ENCODE peak calls at places on chromosomes 12 and 14, in four cellular contexts. One of them, this sample, is unnamed.

GRCh38 chr12:123119808-123120207 is 31.1 kb downstream of the PITPNM2 start:
- DNase-seq in fibroblast of lung: no peak
- DNase-seq in hepatocyte: no peak
- DNase-seq in K562: no peak
- DNase-seq in this sample: peak; percentile 86

GRCh38 chr14:94536836-94537235 is 24.4 kb upstream of the SERPINA4 start:
- DNase-seq in hepatocyte: no peak
- DNase-seq in fibroblast of lung: no peak
- DNase-seq in K562: peak; percentile 2
- DNase-seq in this sample: no peak

GRCh38 chr12:110668480-110669192 is 20.3 kb downstream of the HVCN1 start:
- DNase-seq in fibroblast of lung: no peak
- DNase-seq in K562: no peak
- DNase-seq in hepatocyte: no peak
- DNase-seq in this sample: no peak

GRCh38 chr12:82517808-82518207 is 159.5 kb downstream of the METTL25 start:
- DNase-seq in hepatocyte: no peak
- DNase-seq in K562: no peak
- DNase-seq in fibroblast of lung: no peak
- DNase-seq in this sample: no peak

GRCh38 chr14:63632932-63633514 is 8.6 kb downstream of the WDR89 start:
- DNase-seq in hepatocyte: peak; percentile 24
- DNase-seq in fibroblast of lung: peak; percentile 46
- DNase-seq in K562: peak; percentile 4
- DNase-seq in this sample: peak; percentile 38

GRCh38 chr14:71527807-71528206 is 404.4 kb upstream of the RGS6 start:
- DNase-seq in K562: no peak
- DNase-seq in hepatocyte: no peak
- DNase-seq in fibroblast of lung: no peak
- DNase-seq in this sample: no peak

GRCh38 chr14:75497191-75497590 is 25.1 kb upstream of the BATF start:
- DNase-seq in K562: peak; percentile 18
- DNase-seq in hepatocyte: no peak
- DNase-seq in fibroblast of lung: no peak
- DNase-seq in this sample: no peak

GRCh38 chr12:32515137-32515860 is 115.9 kb downstream of the FGD4 start:
- DNase-seq in hepatocyte: no peak
- DNase-seq in fibroblast of lung: no peak
- DNase-seq in K562: no peak
- DNase-seq in this sample: no peak

GRCh38 chr14:22844221-22845102 is 8.1 kb downstream of the MMP14 start:
- DNase-seq in K562: no peak
- DNase-seq in fibroblast of lung: no peak
- DNase-seq in hepatocyte: no peak
- DNase-seq in this sample: no peak

GRCh38 chr12:93135286-93136239 is 206.5 kb upstream of the EEA1 start:
- DNase-seq in hepatocyte: peak; percentile 53
- DNase-seq in K562: no peak
- DNase-seq in fibroblast of lung: peak; percentile 71
- DNase-seq in this sample: peak; percentile 57

GRCh38 chr14:104119700-104120251 is 18.6 kb upstream of the KIF26A start:
- DNase-seq in K562: no peak
- DNase-seq in hepatocyte: no peak
- DNase-seq in fibroblast of lung: no peak
- DNase-seq in this sample: no peak

GRCh38 chr14:23409966-23410635 is 2.0 kb upstream of the MYH6 start:
- DNase-seq in K562: no peak
- DNase-seq in fibroblast of lung: no peak
- DNase-seq in hepatocyte: no peak
- DNase-seq in this sample: no peak

GRCh38 chr12:41433460-41433859 is 245.3 kb downstream of the PDZRN4 start:
- DNase-seq in fibroblast of lung: no peak
- DNase-seq in hepatocyte: no peak
- DNase-seq in K562: no peak
- DNase-seq in this sample: no peak

GRCh38 chr12:121964813-121965643 is 46.6 kb downstream of the CFAP251 start:
- DNase-seq in fibroblast of lung: peak; percentile 44
- DNase-seq in hepatocyte: no peak
- DNase-seq in K562: no peak
- DNase-seq in this sample: no peak

GRCh38 chr12:100698518-100698917 is 96.1 kb upstream of the ANO4 start:
- DNase-seq in K562: no peak
- DNase-seq in fibroblast of lung: no peak
- DNase-seq in hepatocyte: no peak
- DNase-seq in this sample: no peak

GRCh38 chr12:14408208-14408607 is 42.7 kb downstream of the ATF7IP start:
- DNase-seq in hepatocyte: no peak
- DNase-seq in fibroblast of lung: peak; percentile 71
- DNase-seq in K562: peak; percentile 22
- DNase-seq in this sample: peak; percentile 64

GRCh38 chr14:90538716-90539495 is 142.1 kb downstream of the CALM1 start:
- DNase-seq in fibroblast of lung: no peak
- DNase-seq in hepatocyte: no peak
- DNase-seq in K562: no peak
- DNase-seq in this sample: no peak

GRCh38 chr14:33477752-33478151 is 473.1 kb downstream of the EGLN3 start:
- DNase-seq in K562: no peak
- DNase-seq in hepatocyte: no peak
- DNase-seq in fibroblast of lung: no peak
- DNase-seq in this sample: no peak

GRCh38 chr12:4011597-4011996 is 138.4 kb upstream of the PARP11 start:
- DNase-seq in hepatocyte: peak; percentile 55
- DNase-seq in K562: no peak
- DNase-seq in fibroblast of lung: no peak
- DNase-seq in this sample: no peak

GRCh38 chr12:4005851-4006400 is 132.7 kb upstream of the PARP11 start:
- DNase-seq in fibroblast of lung: no peak
- DNase-seq in hepatocyte: no peak
- DNase-seq in K562: no peak
- DNase-seq in this sample: no peak

GRCh38 chr12:4002601-4003000 is 129.4 kb upstream of the PARP11 start:
- DNase-seq in K562: no peak
- DNase-seq in fibroblast of lung: no peak
- DNase-seq in hepatocyte: no peak
- DNase-seq in this sample: no peak

GRCh38 chr12:4009979-4010704 is 136.9 kb upstream of the PARP11 start:
- DNase-seq in K562: no peak
- DNase-seq in fibroblast of lung: no peak
- DNase-seq in hepatocyte: no peak
- DNase-seq in this sample: no peak

DNA sequence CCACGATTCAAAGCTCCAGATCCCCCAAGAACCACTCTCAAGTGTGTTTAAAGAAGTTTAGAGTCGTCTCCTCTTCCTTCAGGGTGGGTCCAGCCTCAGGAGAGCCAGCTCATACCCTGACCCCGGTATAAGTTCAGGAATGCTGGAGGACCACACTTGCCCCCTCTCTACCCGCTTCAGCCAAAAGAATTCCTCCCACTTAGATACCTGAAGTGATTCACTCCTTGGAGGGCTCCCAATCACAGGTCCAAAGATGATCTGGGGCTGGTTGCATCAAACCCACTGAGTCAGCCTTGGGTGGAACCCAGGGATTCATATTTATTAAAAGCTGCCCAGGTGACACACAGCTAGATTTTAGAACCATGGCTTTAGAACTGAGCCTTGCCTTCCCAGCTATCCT is 133.5 kb upstream of the PARP11 start:
- DNase-seq in K562: no peak
- DNase-seq in hepatocyte: no peak
- DNase-seq in fibroblast of lung: no peak
- DNase-seq in this sample: no peak
- H3K4me1 ChIP-seq in K562: no peaks in the 10 kb centered on the region
- H3K4me1 ChIP-seq in hepatocyte: peaks cover 8% of the 10 kb centered on the region
- H3K4me1 ChIP-seq in fibroblast of lung: no peaks in the 10 kb centered on the region
- H3K4me1 ChIP-seq in this sample: no peaks in the 10 kb centered on the region

DNA sequence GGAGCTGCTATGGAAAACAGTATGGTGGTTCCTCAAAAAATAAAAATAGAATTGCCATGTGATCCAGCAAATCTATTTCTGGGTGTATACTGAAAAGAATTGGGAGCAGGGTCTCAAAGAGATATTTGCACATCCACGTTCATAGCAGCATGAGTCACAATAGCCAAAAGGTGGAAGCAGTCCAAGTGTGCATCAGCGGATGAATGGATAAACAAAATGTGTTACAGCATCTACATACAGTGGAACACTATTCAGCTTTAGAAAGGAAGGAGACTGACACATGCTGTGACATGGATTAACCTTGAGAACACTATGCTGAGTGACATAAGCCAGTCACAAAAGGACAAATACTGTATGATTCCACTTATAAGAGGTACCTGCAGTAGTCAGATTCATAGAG is 17.9 kb upstream of the TBC1D30 start:
- DNase-seq in fibroblast of lung: peak; percentile 78
- DNase-seq in K562: no peak
- DNase-seq in hepatocyte: no peak
- DNase-seq in this sample: no peak
- H2AFZ ChIP-seq in fibroblast of lung: no peak overlapping the region
- H2AFZ ChIP-seq in K562: no peak overlapping the region
- H2AFZ ChIP-seq in hepatocyte: no peak overlapping the region
- H2AFZ ChIP-seq in this sample: no peak overlapping the region

GRCh38 chr12:6768385-6769002 is 2.3 kb downstream of the PTMS start:
- DNase-seq in K562: no peak
- DNase-seq in hepatocyte: no peak
- DNase-seq in fibroblast of lung: no peak
- DNase-seq in this sample: no peak
- H3K4me1 ChIP-seq in K562: peaks cover 23% of the 10 kb centered on the region
- H3K4me1 ChIP-seq in hepatocyte: peaks cover 35% of the 10 kb centered on the region
- H3K4me1 ChIP-seq in fibroblast of lung: peaks cover 27% of the 10 kb centered on the region
- H3K4me1 ChIP-seq in this sample: peaks cover 15% of the 10 kb centered on the region

DNA sequence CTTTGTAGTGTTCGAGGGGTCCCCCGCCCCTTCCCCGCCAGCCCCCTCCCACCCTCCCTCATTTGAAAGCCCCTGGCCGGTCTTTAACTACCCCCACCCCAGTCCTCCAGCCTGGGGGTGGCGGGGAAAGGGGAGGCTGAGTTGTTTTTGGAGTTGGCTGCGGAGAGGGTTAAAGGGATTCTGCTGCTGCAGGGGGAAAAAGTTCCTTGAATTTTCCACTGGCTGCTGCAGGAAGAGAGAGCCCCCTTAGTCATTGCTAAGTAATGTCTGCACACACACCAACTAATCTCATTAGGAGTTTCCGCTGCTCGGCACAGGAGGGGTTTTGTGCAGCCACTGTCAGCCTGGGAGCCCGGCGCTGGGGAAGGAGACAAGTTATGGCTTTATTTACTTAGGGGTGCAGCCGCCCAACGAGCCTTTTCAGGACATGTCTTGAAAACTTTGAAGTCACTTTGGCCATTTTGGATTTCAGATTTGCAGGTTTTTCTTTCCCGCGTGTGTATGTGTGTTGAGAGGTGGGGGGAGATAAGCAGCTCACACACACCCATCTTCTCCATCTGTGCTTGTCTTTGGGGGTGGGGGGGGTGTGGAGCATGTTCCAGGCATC is 1.8 kb downstream of the ELK3 start:
- DNase-seq in hepatocyte: peak; percentile 63
- DNase-seq in fibroblast of lung: peak; percentile 57
- DNase-seq in K562: peak; percentile 51
- DNase-seq in this sample: peak; percentile 34
- H2AFZ ChIP-seq in hepatocyte: peak overlapping the region; percentile 83
- H2AFZ ChIP-seq in fibroblast of lung: no peak overlapping the region
- H2AFZ ChIP-seq in K562: peak overlapping the region; percentile 75
- H2AFZ ChIP-seq in this sample: no peak overlapping the region

GRCh38 chr12:46265734-46266133 is 3.1 kb downstream of the SLC38A1 start:
- DNase-seq in K562: no peak
- DNase-seq in fibroblast of lung: no peak
- DNase-seq in hepatocyte: no peak
- DNase-seq in this sample: no peak
- H3K4me1 ChIP-seq in K562: peaks cover 39% of the 10 kb centered on the region
- H3K4me1 ChIP-seq in fibroblast of lung: peaks cover 7% of the 10 kb centered on the region
- H3K4me1 ChIP-seq in hepatocyte: peaks cover 46% of the 10 kb centered on the region
- H3K4me1 ChIP-seq in this sample: peaks cover 22% of the 10 kb centered on the region

GRCh38 chr12:106692896-106693295 is 81.6 kb upstream of the RIC8B start:
- DNase-seq in fibroblast of lung: no peak
- DNase-seq in K562: no peak
- DNase-seq in hepatocyte: no peak
- DNase-seq in this sample: no peak

GRCh38 chr12:106685381-106685780 is 89.1 kb upstream of the RIC8B start:
- DNase-seq in fibroblast of lung: no peak
- DNase-seq in hepatocyte: no peak
- DNase-seq in K562: no peak
- DNase-seq in this sample: no peak

GRCh38 chr12:106687652-106688051 is 86.8 kb upstream of the RIC8B start:
- DNase-seq in K562: no peak
- DNase-seq in fibroblast of lung: no peak
- DNase-seq in hepatocyte: no peak
- DNase-seq in this sample: no peak

GRCh38 chr12:106693421-106693820 is 81.1 kb upstream of the RIC8B start:
- DNase-seq in fibroblast of lung: no peak
- DNase-seq in K562: no peak
- DNase-seq in hepatocyte: no peak
- DNase-seq in this sample: no peak

DNA sequence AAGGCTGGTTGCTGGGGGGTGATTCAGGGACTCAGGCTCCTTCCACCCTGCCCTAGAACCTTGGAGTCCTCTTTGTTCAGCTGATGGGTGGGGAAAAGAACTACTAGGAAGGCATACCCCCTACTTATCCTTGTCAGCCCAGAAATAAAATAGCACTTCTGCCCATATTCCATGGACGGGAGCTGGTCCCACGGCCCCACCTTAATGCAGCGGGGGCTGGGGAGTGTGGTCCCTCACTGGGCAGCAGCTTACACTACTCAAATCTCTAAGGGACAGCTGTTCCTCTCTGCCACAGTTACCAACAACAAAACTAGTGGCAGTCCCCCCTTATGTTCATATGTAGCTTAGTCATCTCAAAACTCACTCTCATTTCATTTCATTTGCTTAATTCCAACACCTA is 83.9 kb upstream of the RIC8B start:
- DNase-seq in fibroblast of lung: no peak
- DNase-seq in hepatocyte: no peak
- DNase-seq in K562: no peak
- DNase-seq in this sample: no peak
- H2AFZ ChIP-seq in fibroblast of lung: no peak overlapping the region
- H2AFZ ChIP-seq in hepatocyte: no peak overlapping the region
- H2AFZ ChIP-seq in K562: no peak overlapping the region
- H2AFZ ChIP-seq in this sample: no peak overlapping the region

DNA sequence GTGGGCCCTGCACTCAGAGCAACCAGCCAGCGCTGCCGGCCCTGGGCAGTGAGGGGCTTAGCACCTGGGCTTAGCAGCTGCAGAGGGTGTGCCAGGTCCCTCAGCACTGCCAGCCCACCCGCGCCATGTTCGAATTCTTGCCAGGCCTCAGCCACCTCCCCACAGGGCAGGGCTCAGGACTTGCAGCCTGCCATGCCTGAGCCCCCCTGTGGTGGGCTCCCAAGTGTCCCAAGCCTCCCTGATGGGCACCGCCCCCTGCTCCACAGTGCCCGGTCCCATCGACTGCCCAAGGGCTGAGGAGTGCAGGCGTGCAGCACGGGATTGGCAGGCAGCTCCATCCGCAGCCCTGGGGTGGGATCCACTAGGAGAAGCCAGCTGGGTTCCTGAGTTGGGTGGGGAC is 98.0 kb upstream of the NID2 start:
- DNase-seq in K562: no peak
- DNase-seq in fibroblast of lung: no peak
- DNase-seq in hepatocyte: no peak
- DNase-seq in this sample: no peak
- H3K4me1 ChIP-seq in K562: no peaks in the 10 kb centered on the region
- H3K4me1 ChIP-seq in fibroblast of lung: no peaks in the 10 kb centered on the region
- H3K4me1 ChIP-seq in hepatocyte: no peaks in the 10 kb centered on the region
- H3K4me1 ChIP-seq in this sample: no peaks in the 10 kb centered on the region